ENCODE peak calls at places on chromosomes 3 and 15, in nine cellular contexts. One of them, this sample, is unnamed.

GRCh38 chr3:66138336-66139234 is 82.2 kb upstream of the SLC25A26 start:
- DNase-seq in HS-27A: no peak
- DNase-seq in stimulated activated CD4-positive, alpha-beta T cell treated with anti-CD3 and anti-CD28 coated beads, Interleukin-2, amount 100 ng/mL, for 48 hours: no peak
- DNase-seq in cardiac fibroblast: peak; percentile 83
- DNase-seq in GM03348: peak; percentile 77
- DNase-seq in ecto neural progenitor cell: peak; percentile 60
- DNase-seq in hepatocyte: peak; percentile 82
- DNase-seq in ACHN: peak; percentile 72
- DNase-seq in neural progenitor cell: peak; percentile 79
- DNase-seq in this sample: no peak

GRCh38 chr3:179151474-179151873 is 3.3 kb downstream of the PIK3CA start:
- DNase-seq in ACHN: no peak
- DNase-seq in hepatocyte: no peak
- DNase-seq in neural progenitor cell: no peak
- DNase-seq in ecto neural progenitor cell: no peak
- DNase-seq in HS-27A: no peak
- DNase-seq in stimulated activated CD4-positive, alpha-beta T cell treated with anti-CD3 and anti-CD28 coated beads, Interleukin-2, amount 100 ng/mL, for 48 hours: no peak
- DNase-seq in cardiac fibroblast: no peak
- DNase-seq in GM03348: no peak
- DNase-seq in this sample: no peak

GRCh38 chr3:79538-79937 is 117.0 kb upstream of the CHL1 start:
- DNase-seq in GM03348: no peak
- DNase-seq in ACHN: no peak
- DNase-seq in cardiac fibroblast: no peak
- DNase-seq in hepatocyte: no peak
- DNase-seq in neural progenitor cell: no peak
- DNase-seq in HS-27A: no peak
- DNase-seq in ecto neural progenitor cell: no peak
- DNase-seq in stimulated activated CD4-positive, alpha-beta T cell treated with anti-CD3 and anti-CD28 coated beads, Interleukin-2, amount 100 ng/mL, for 48 hours: no peak
- DNase-seq in this sample: no peak

GRCh38 chr15:56042031-56042430 is 48.6 kb upstream of the NEDD4 start:
- DNase-seq in stimulated activated CD4-positive, alpha-beta T cell treated with anti-CD3 and anti-CD28 coated beads, Interleukin-2, amount 100 ng/mL, for 48 hours: no peak
- DNase-seq in hepatocyte: peak; percentile 52
- DNase-seq in cardiac fibroblast: no peak
- DNase-seq in ecto neural progenitor cell: no peak
- DNase-seq in GM03348: no peak
- DNase-seq in HS-27A: no peak
- DNase-seq in ACHN: no peak
- DNase-seq in neural progenitor cell: no peak
- DNase-seq in this sample: no peak

GRCh38 chr3:159855599-159856495 is 132.8 kb upstream of the IL12A start:
- DNase-seq in HS-27A: no peak
- DNase-seq in hepatocyte: no peak
- DNase-seq in stimulated activated CD4-positive, alpha-beta T cell treated with anti-CD3 and anti-CD28 coated beads, Interleukin-2, amount 100 ng/mL, for 48 hours: no peak
- DNase-seq in GM03348: no peak
- DNase-seq in cardiac fibroblast: no peak
- DNase-seq in neural progenitor cell: peak; percentile 33
- DNase-seq in ACHN: no peak
- DNase-seq in ecto neural progenitor cell: no peak
- DNase-seq in this sample: no peak

GRCh38 chr3:112744825-112745566 is 101.7 kb downstream of the CD200R1L start:
- DNase-seq in cardiac fibroblast: peak; percentile 81
- DNase-seq in ecto neural progenitor cell: no peak
- DNase-seq in hepatocyte: no peak
- DNase-seq in HS-27A: no peak
- DNase-seq in GM03348: peak; percentile 21
- DNase-seq in ACHN: no peak
- DNase-seq in neural progenitor cell: no peak
- DNase-seq in stimulated activated CD4-positive, alpha-beta T cell treated with anti-CD3 and anti-CD28 coated beads, Interleukin-2, amount 100 ng/mL, for 48 hours: no peak
- DNase-seq in this sample: no peak

GRCh38 chr3:148158210-148158609 is 539.5 kb upstream of the AGTR1 start:
- DNase-seq in HS-27A: peak; percentile 63
- DNase-seq in hepatocyte: no peak
- DNase-seq in stimulated activated CD4-positive, alpha-beta T cell treated with anti-CD3 and anti-CD28 coated beads, Interleukin-2, amount 100 ng/mL, for 48 hours: no peak
- DNase-seq in neural progenitor cell: no peak
- DNase-seq in ecto neural progenitor cell: no peak
- DNase-seq in GM03348: peak; percentile 28
- DNase-seq in cardiac fibroblast: peak; percentile 85
- DNase-seq in ACHN: peak; percentile 41
- DNase-seq in this sample: no peak

GRCh38 chr15:94287794-94288246 is 56.5 kb downstream of the MCTP2 start:
- DNase-seq in cardiac fibroblast: no peak
- DNase-seq in ACHN: no peak
- DNase-seq in HS-27A: no peak
- DNase-seq in ecto neural progenitor cell: no peak
- DNase-seq in hepatocyte: no peak
- DNase-seq in neural progenitor cell: no peak
- DNase-seq in stimulated activated CD4-positive, alpha-beta T cell treated with anti-CD3 and anti-CD28 coated beads, Interleukin-2, amount 100 ng/mL, for 48 hours: no peak
- DNase-seq in GM03348: no peak
- DNase-seq in this sample: peak; percentile 22

GRCh38 chr3:171994646-171995441 is 44.5 kb upstream of the FNDC3B start:
- DNase-seq in HS-27A: peak; percentile 54
- DNase-seq in hepatocyte: peak; percentile 19
- DNase-seq in stimulated activated CD4-positive, alpha-beta T cell treated with anti-CD3 and anti-CD28 coated beads, Interleukin-2, amount 100 ng/mL, for 48 hours: no peak
- DNase-seq in ACHN: no peak
- DNase-seq in ecto neural progenitor cell: no peak
- DNase-seq in GM03348: peak; percentile 79
- DNase-seq in cardiac fibroblast: peak; percentile 81
- DNase-seq in neural progenitor cell: no peak
- DNase-seq in this sample: no peak

GRCh38 chr3:168981396-168981795 is 682.1 kb downstream of the MECOM start:
- DNase-seq in GM03348: no peak
- DNase-seq in HS-27A: no peak
- DNase-seq in cardiac fibroblast: no peak
- DNase-seq in ecto neural progenitor cell: no peak
- DNase-seq in neural progenitor cell: no peak
- DNase-seq in ACHN: no peak
- DNase-seq in hepatocyte: no peak
- DNase-seq in stimulated activated CD4-positive, alpha-beta T cell treated with anti-CD3 and anti-CD28 coated beads, Interleukin-2, amount 100 ng/mL, for 48 hours: no peak
- DNase-seq in this sample: no peak